ENCODE peak calls at places on chromosomes 5 and 9, in five cellular contexts. R is cardiac muscle cell, N is GM23338, Y is aorta, O is K562. X is an unnamed sample.
A peak's percentile ranks its signal among the peaks of the same experiment; 100 is the strongest.

GRCh38 chr9:85142461-85143401 is 473.2 kb downstream of the NTRK2 start:
- DNase-seq in R (peak; percentile 26), O (peak; percentile 4), N (peak; percentile 58), Y (no peak), X (no peak)

GRCh38 chr5:36657563-36657995 is 51.2 kb downstream of the SLC1A3 start:
- DNase-seq in R (no peak), Y (no peak), N (no peak), O (no peak), X (no peak)

GRCh38 chr5:115816226-115817042 is at the start of gene CDO1:
- DNase-seq in O (no peak), N (peak; percentile 83), Y (peak; percentile 88), R (peak; percentile 75), X (no peak)

GRCh38 chr5:142671801-142672200 is 14.1 kb downstream of the FGF1 start:
- DNase-seq in N (no peak), R (no peak), O (no peak), Y (no peak), X (no peak)

GRCh38 chr9:137064027-137064879 is 6.1 kb downstream of the SAPCD2 start:
- DNase-seq in O (peak; percentile 56), N (peak; percentile 82), Y (peak; percentile 91), R (peak; percentile 67), X (peak; percentile 42)

GRCh38 chr5:124477577-124477976 is 268.9 kb downstream of the ZNF608 start:
- DNase-seq in Y (no peak), N (no peak), R (no peak), O (no peak), X (no peak)

GRCh38 chr5:6792376-6792775 is 79.1 kb downstream of the TENT4A start:
- DNase-seq in N (no peak), R (no peak), O (no peak), Y (no peak), X (no peak)

GRCh38 chr5:75320341-75320740 is 16.7 kb upstream of the HMGCR start:
- DNase-seq in O (no peak), N (no peak), R (no peak), Y (no peak), X (no peak)

GRCh38 chr9:109414125-109414785 is 83.9 kb downstream of the PTPN3 start:
- DNase-seq in O (no peak), R (peak; percentile 18), Y (no peak), N (peak; percentile 66), X (no peak)

GRCh38 chr9:89686134-89686533 is 81.3 kb downstream of the GADD45G start:
- DNase-seq in N (no peak), R (no peak), Y (peak; percentile 38), O (no peak), X (no peak)

GRCh38 chr5:10576121-10576789 is 12.4 kb downstream of the ANKRD33B start:
- DNase-seq in R (no peak), N (no peak), O (no peak), Y (no peak), X (no peak)

GRCh38 chr5:111348659-111349058 is 124.5 kb downstream of the CAMK4 start:
- DNase-seq in N (no peak), R (no peak), Y (no peak), O (no peak), X (no peak)

GRCh38 chr5:152560508-152561137 is 155.5 kb upstream of the NMUR2 start:
- DNase-seq in N (peak; percentile 83), R (peak; percentile 75), O (peak; percentile 27), Y (peak; percentile 85), X (no peak)

GRCh38 chr9:7963026-7963425 is 163.4 kb upstream of the DMAC1 start:
- DNase-seq in N (no peak), O (no peak), Y (no peak), R (no peak), X (no peak)

GRCh38 chr5:21452429-21452828 is 1400.7 kb downstream of the CDH12 start:
- DNase-seq in N (no peak), R (no peak), O (no peak), Y (no peak), X (no peak)

GRCh38 chr5:137754961-137755762 is 999 bp upstream of the HNRNPA0 start:
- DNase-seq in Y (no peak), R (no peak), O (no peak), N (no peak), X (no peak)

GRCh38 chr5:154196955-154197652 is 6.6 kb downstream of the GALNT10 start:
- DNase-seq in Y (no peak), R (peak; percentile 52), N (peak; percentile 51), O (peak; percentile 70), X (no peak)

GRCh38 chr9:34574632-34575031 is 14.9 kb downstream of the CNTFR start:
- DNase-seq in O (no peak), N (no peak), Y (no peak), R (no peak), X (no peak)

GRCh38 chr9:109421034-109421700 is 76.9 kb downstream of the PTPN3 start:
- DNase-seq in Y (no peak), R (peak; percentile 65), N (no peak), O (no peak), X (no peak)

GRCh38 chr5:39194466-39195136 is 24.8 kb downstream of the FYB1 start:
- DNase-seq in O (peak; percentile 35), R (no peak), Y (no peak), N (no peak), X (no peak)

GRCh38 chr9:100098241-100098886 is 436 bp downstream of the ERP44 start:
- DNase-seq in R (peak; percentile 70), Y (no peak), N (peak; percentile 91), O (peak; percentile 38), X (peak; percentile 16)

GRCh38 chr9:1647776-1648175 is 367.4 kb upstream of the SMARCA2 start:
- DNase-seq in N (no peak), O (no peak), Y (no peak), R (no peak), X (no peak)

GRCh38 chr5:40841068-40841805 is at the start of gene CARD6:
- DNase-seq in Y (no peak), O (peak; percentile 54), R (no peak), N (no peak), X (no peak)

GRCh38 chr5:145975361-145976066 is 39.1 kb downstream of the SH3RF2 start:
- DNase-seq in Y (no peak), N (no peak), R (peak; percentile 70), O (no peak), X (no peak)

GRCh38 chr5:76715734-76716455 is at the start of gene F2R:
- DNase-seq in R (peak; percentile 80), Y (peak; percentile 84), O (peak; percentile 79), N (peak; percentile 85), X (peak; percentile 34)

GRCh38 chr9:96241391-96241809 is 60.6 kb downstream of the HSD17B3 start:
- DNase-seq in Y (no peak), R (no peak), N (no peak), O (no peak), X (no peak)

GRCh38 chr5:93596676-93597441 is 13.8 kb downstream of the NR2F1 start:
- DNase-seq in N (peak; percentile 87), O (no peak), Y (no peak), R (no peak), X (no peak)

GRCh38 chr9:133709716-133710571 is 28.2 kb downstream of the SARDH start:
- DNase-seq in Y (peak; percentile 64), N (no peak), O (no peak), R (no peak), X (no peak)
- H3K4me1 ChIP-seq in Y (no peaks in the 10 kb centered on the region), N (no peaks in the 10 kb centered on the region), O (peaks cover 16% of the 10 kb centered on the region), R (peaks cover 19% of the 10 kb centered on the region), X (peaks cover 12% of the 10 kb centered on the region)

DNA sequence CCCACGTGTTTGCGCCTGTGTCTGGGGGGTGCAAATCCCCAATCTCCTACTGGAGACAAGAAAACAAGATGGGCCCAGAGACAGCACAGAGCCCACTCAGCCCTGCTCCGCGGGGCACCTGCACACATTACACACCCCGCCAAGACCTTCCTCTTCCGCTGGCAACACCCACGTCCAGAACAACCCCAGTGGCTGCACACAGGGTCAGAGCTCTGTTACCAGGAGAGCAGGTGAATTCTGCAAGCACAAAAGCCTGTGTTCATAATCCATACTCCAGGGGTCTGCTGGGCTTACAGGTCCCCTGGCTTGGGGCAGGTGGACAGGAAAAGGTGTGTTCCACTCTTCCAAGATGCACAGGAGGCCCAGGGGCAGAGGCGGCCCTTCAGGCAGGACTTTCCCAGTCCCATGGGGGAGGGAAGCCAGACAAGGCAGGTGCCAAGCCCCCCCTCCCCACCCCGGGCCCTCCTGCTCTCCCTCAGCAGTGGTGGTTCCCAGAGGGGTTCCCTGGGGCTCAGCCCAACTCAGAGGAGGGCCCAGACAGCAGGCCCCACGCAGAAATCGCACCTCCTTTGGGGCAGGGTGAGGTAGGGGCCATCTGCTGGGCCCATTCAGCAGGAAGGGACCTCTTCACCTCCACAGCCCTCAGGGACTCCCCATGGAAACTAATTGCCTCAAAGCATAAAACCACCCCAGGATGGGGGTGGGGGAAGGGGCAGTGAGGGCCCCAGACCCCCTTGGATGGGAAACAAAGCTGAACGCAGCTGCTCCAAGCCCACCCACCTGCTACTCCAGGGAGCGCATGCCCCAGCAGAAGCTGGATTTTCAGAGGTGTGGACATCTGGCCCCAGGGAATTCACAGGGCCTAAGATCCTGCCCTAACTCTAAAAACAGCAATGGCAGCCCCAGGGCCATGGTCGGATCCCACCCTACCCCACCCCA is 105.3 kb downstream of the VAV2 start:
- DNase-seq in R (no peak), O (no peak), Y (no peak), N (no peak), X (no peak)
- H3K4me1 ChIP-seq in R (peaks cover 26% of the 10 kb centered on the region), O (no peaks in the 10 kb centered on the region), Y (no peaks in the 10 kb centered on the region), N (no peaks in the 10 kb centered on the region), X (no peaks in the 10 kb centered on the region)

GRCh38 chr5:177471610-177472356 is 1.7 kb downstream of the DBN1 start:
- DNase-seq in N (no peak), O (no peak), R (no peak), Y (peak; percentile 88), X (no peak)

GRCh38 chr5:177472460-177473441 is 683 bp downstream of the DBN1 start:
- DNase-seq in R (peak; percentile 78), N (peak; percentile 62), O (peak; percentile 87), Y (peak; percentile 82), X (peak; percentile 28)

GRCh38 chr5:177469061-177469628 is 4.3 kb downstream of the DBN1 start:
- DNase-seq in N (peak; percentile 86), R (no peak), O (peak; percentile 43), Y (peak; percentile 83), X (no peak)

GRCh38 chr5:177469750-177470525 is 3.5 kb downstream of the DBN1 start:
- DNase-seq in O (no peak), Y (no peak), N (no peak), R (no peak), X (no peak)

DNA sequence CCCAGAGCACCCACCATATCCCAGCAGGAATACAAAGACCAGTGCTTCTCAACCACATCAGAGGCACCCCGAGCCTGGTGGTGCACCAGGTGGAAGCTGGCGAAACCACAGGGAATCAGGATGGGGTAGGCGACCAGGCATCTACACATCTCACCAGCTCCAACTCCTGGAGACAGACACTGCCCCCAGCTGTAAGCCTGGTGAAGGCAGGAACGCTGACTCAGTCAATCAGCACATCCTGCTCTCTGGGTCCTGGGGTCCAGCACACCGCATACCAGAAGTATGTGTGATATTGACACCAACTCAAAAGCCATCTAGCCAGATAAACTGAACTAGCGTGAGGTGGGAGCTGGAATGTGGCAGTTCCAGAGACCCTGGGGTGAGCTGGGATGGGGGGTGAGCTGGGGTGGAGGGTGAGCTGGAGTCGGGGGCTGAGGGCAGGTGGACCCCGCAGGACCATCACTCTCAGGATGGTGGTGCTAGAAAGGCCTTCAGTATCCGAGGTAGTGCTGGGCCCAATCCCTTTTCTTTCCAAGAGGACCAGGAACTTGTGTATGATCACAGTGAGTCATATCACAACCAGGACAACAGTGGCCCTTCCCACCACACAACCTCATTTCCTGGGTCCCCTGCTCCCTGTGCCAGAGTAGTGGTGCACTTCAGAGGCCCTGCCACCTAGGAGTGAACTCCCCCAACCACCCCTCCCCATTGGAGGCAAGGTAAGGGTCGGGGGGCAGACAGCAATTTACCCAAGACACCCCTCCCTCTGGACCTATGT is 2.5 kb downstream of the DBN1 start:
- DNase-seq in N (no peak), Y (no peak), O (no peak), R (no peak), X (no peak)
- H3K4me1 ChIP-seq in N (peaks cover 54% of the 10 kb centered on the region), Y (no peaks in the 10 kb centered on the region), O (peaks cover 61% of the 10 kb centered on the region), R (peaks cover 9% of the 10 kb centered on the region), X (peaks cover 10% of the 10 kb centered on the region)

GRCh38 chr9:128103589-128103962 is 24.0 kb downstream of the PTGES2 start:
- DNase-seq in R (no peak), N (peak; percentile 61), Y (peak; percentile 66), O (no peak), X (no peak)
- H3K4me1 ChIP-seq in R (peaks cover 8% of the 10 kb centered on the region), N (peaks cover 28% of the 10 kb centered on the region), Y (no peaks in the 10 kb centered on the region), O (peaks cover 71% of the 10 kb centered on the region), X (peaks cover 19% of the 10 kb centered on the region)

X was measured in effector memory CD4-positive, alpha-beta T cell.